ENCODE peak calls at places on chromosomes 1 and 21, in ten cellular contexts. K, W, P, H, L, Q, T, U, J and R are unnamed samples.

GRCh38 chr1:77900687-77901293 is 12.4 kb downstream of the NEXN start:
- DNase-seq in K (no peak), W (no peak), P (no peak), H (peak; percentile 33), L (no peak), Q (no peak), T (no peak), U (peak; percentile 53), J (no peak), R (peak; percentile 55)

GRCh38 chr1:39395357-39395831 is 96.0 kb upstream of the BMP8A start:
- DNase-seq in K (no peak), W (no peak), P (no peak), H (no peak), L (no peak), Q (no peak), T (no peak), U (peak; percentile 77), J (no peak), R (no peak)

GRCh38 chr21:45142469-45142868 is 68.1 kb downstream of the ADARB1 start:
- DNase-seq in K (no peak), W (peak; percentile 16), P (no peak), H (no peak), L (no peak), Q (no peak), T (no peak), U (no peak), J (no peak), R (no peak)

GRCh38 chr1:165847486-165847885 is 20.1 kb downstream of the UCK2 start:
- DNase-seq in K (no peak), W (no peak), P (no peak), H (no peak), L (no peak), Q (no peak), T (no peak), U (no peak), J (no peak), R (no peak)

GRCh38 chr1:156703741-156704140 is 1.6 kb downstream of the CRABP2 start:
- DNase-seq in K (no peak), W (no peak), P (no peak), H (no peak), L (no peak), Q (no peak), T (no peak), U (no peak), J (no peak), R (no peak)

GRCh38 chr1:23692308-23692871 is 784 bp downstream of the RPL11 start:
- DNase-seq in K (no peak), W (no peak), P (no peak), H (no peak), L (no peak), Q (no peak), T (no peak), U (no peak), J (no peak), R (no peak)

GRCh38 chr1:99503276-99503747 is 142.6 kb upstream of the PALMD start:
- DNase-seq in K (no peak), W (no peak), P (no peak), H (peak; percentile 77), L (peak; percentile 70), Q (no peak), T (no peak), U (no peak), J (no peak), R (no peak)

GRCh38 chr1:8464377-8464776 is 146.5 kb downstream of the SLC45A1 start:
- DNase-seq in K (no peak), W (no peak), P (no peak), H (no peak), L (no peak), Q (no peak), T (no peak), U (no peak), J (no peak), R (no peak)

GRCh38 chr21:39350094-39351006 is 1.5 kb upstream of the HMGN1 start:
- DNase-seq in K (no peak), W (no peak), P (no peak), H (no peak), L (no peak), Q (no peak), T (no peak), U (no peak), J (no peak), R (no peak)

GRCh38 chr21:39347537-39347936 is 1.4 kb downstream of the HMGN1 start:
- DNase-seq in K (no peak), W (no peak), P (no peak), H (no peak), L (no peak), Q (no peak), T (no peak), U (no peak), J (no peak), R (no peak)

GRCh38 chr21:39348040-39348354 is 891 bp downstream of the HMGN1 start:
- DNase-seq in K (no peak), W (no peak), P (no peak), H (no peak), L (no peak), Q (no peak), T (no peak), U (no peak), J (no peak), R (no peak)

GRCh38 chr21:39348355-39349210 is at the start of gene HMGN1:
- DNase-seq in K (peak; percentile 52), W (peak; percentile 90), P (peak; percentile 96), H (peak; percentile 90), L (peak; percentile 87), Q (peak; percentile 94), T (peak; percentile 77), U (no peak), J (peak; percentile 88), R (peak; percentile 93)

DNA sequence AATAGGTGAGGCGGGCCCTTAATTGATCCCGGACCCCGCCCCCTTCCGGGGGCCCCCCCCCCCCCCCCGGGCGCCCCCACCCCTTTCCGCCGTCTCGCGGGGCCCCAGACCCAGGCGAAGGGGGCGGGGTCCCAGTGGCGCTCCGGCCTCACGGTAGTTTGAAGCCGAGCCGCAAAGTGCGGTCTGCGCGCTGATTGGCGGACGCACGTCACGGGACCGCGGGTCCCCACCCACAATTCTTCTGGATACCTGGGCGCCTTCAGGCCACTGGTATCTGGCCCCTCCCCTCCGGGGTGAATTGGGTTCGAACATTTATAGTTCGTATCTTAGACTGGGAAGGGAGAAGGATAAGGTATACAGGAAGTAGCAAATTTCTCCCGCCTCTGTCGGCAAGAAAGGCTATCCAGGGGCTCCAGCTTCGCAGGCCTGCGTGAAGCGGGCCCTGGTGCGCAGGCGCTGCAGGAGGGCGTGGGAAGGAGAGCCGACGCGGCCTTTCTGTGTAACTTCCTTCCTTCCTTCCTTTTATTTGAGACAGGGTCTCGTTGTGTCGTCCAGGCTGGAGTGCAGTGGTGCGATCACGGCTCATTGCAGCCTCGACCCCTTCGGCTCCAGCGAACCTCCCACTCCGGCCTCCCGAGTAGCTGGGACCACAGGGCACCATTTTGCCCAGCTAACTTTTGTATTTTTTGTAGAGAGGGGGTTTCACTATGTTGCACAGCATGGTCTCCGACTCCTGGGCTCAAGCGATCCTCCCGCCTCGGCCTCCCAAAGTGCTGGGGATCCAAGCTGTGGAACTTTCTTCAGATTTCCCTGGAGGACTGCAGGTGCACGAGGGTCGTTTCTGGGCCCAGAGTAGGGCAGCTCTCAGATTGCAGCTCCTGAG is 564 bp upstream of the HMGN1 start:
- DNase-seq in K (peak; percentile 83), W (peak; percentile 97), P (peak; percentile 99), H (peak; percentile 98), L (peak; percentile 96), Q (peak; percentile 98), T (peak; percentile 78), U (peak; percentile 89), J (peak; percentile 98), R (peak; percentile 99)
- TF ChIP-seq POLR2A in K (no peak), W (peak; percentile 33), P (peak; percentile 25), H (no peak), L (no peak), Q (no peak), T (peak; percentile 20), U (no peak), J (no peak), R (peak; percentile 68)

DNA sequence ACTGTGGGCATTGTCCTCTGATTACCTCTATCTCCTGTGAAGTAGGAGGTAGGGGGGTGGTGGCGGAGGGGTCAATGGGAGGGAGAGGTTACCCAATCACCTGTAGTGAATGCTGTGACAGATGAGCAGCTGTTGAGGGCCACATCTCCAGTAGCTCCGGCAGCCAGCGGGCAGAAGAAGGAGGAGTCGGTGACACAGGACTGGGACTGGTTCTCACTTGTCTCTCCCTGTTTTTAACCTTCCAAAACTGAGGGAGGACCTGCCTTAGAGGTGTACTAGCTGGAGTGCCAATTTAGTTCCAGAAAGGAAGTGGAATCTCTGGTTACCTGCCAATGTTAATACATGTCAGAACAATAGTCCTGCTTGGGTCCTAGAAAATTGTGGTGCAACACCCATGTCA is 56.2 kb upstream of the ENAH start:
- DNase-seq in K (no peak), W (no peak), P (no peak), H (no peak), L (no peak), Q (no peak), T (no peak), U (no peak), J (no peak), R (no peak)
- H3K27ac ChIP-seq in K (no peak overlapping the region), W (no peak overlapping the region), P (no peak overlapping the region), H (no peak overlapping the region), L (no peak overlapping the region), Q (no peak overlapping the region), T (no peak overlapping the region), U (no peak overlapping the region), J (no peak overlapping the region), R (no peak overlapping the region)

DNA sequence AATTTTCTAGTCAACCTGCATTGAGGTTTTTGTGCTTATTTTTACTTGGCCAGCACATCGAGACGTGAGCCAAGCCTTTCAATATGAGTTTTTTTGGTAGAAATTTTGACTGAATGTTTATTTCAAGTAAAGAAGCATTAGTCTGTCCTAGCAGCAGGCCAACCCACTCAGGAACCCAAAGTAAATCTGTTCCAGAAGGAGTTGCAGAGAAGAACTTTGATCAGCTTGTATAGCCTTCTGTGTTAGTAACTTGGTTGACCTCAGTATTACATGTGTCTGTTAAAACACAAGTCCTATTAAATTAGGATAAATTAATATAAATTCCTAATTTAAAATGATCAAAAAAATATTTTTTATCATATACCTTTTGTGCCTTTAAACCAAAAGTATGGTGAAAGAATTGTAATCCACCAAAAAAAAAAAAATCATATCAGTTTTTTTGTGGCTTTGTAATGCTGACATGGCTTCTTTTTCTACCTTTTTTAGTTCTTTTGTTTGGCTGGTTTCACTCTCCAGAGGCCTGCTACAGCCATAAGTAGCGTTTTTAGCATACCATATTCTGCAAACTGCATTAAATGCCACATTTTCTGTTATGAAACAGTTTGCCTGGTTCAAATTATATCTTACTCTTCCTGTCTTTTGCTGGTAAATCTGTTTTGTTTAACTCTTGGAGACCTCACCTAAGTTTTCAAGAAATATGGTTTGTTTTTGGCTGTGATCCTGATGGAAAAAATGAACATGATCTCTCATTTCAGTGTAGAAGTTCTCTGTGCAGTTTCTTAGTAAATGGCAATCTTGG is 39.5 kb downstream of the ATF6 start:
- DNase-seq in K (no peak), W (no peak), P (no peak), H (no peak), L (no peak), Q (no peak), T (no peak), U (no peak), J (no peak), R (no peak)
- H3K36me3 ChIP-seq in K (peaks cover 38% of the 10 kb centered on the region), W (peaks cover 53% of the 10 kb centered on the region), P (peaks cover 93% of the 10 kb centered on the region), H (no peaks in the 10 kb centered on the region), L (peaks cover 20% of the 10 kb centered on the region), Q (peaks cover 23% of the 10 kb centered on the region), T (no peaks in the 10 kb centered on the region), U (no peaks in the 10 kb centered on the region), J (peaks cover 12% of the 10 kb centered on the region), R (peaks cover 22% of the 10 kb centered on the region)

GRCh38 chr1:236795757-236796719 is 946 bp downstream of the MTR start:
- DNase-seq in K (no peak), W (no peak), P (no peak), H (peak; percentile 61), L (no peak), Q (no peak), T (no peak), U (peak; percentile 7), J (no peak), R (no peak)

GRCh38 chr1:236799001-236799400 is 3.9 kb downstream of the MTR start:
- DNase-seq in K (no peak), W (no peak), P (no peak), H (no peak), L (no peak), Q (no peak), T (no peak), U (no peak), J (no peak), R (no peak)

GRCh38 chr1:236794585-236795034 is 482 bp upstream of the MTR start:
- DNase-seq in K (no peak), W (no peak), P (no peak), H (no peak), L (no peak), Q (no peak), T (no peak), U (no peak), J (no peak), R (no peak)

GRCh38 chr1:236800002-236800620 is 5.0 kb downstream of the MTR start:
- DNase-seq in K (no peak), W (no peak), P (no peak), H (no peak), L (no peak), Q (no peak), T (no peak), U (no peak), J (no peak), R (no peak)

GRCh38 chr1:236795035-236795756 is at the start of gene MTR:
- DNase-seq in K (peak; percentile 97), W (peak; percentile 98), P (peak; percentile 96), H (peak; percentile 100), L (peak; percentile 99), Q (peak; percentile 100), T (peak; percentile 87), U (peak; percentile 97), J (peak; percentile 98), R (peak; percentile 99)
- TF ChIP-seq POLR2A in K (peak; percentile 52), W (peak; percentile 96), P (peak; percentile 89), H (peak; percentile 77), L (no peak), Q (no peak), T (peak; percentile 70), U (peak; percentile 92), J (no peak), R (peak; percentile 73)